ENCODE peak calls at places on chromosomes 7 and 10, in seven cellular contexts. S is GM12878, A is OCI-LY7, L is lung, T is GM06990, I is upper lobe of right lung, M is left ventricle myocardium inferior. W is an unnamed sample. For H3K36me3, the result is how much of the 10 kb centered on the place peaks cover.

GRCh38 chr10:114172241-114172640 is 1.8 kb downstream of the CCDC186 start:
- DNase-seq in S (no peak), A (peak), L (no peak), T (no peak), I (no peak), M (no peak), W (no peak)

GRCh38 chr7:2452643-2453270 is 23.4 kb downstream of the GRIFIN start:
- DNase-seq in S (no peak), A (no peak), L (no peak), T (no peak), I (no peak), M (no peak), W (no peak)

GRCh38 chr10:117391436-117392205 is 16.4 kb upstream of the PDZD8 start:
- DNase-seq in S (no peak), A (no peak), L (peak), T (no peak), I (no peak), M (peak), W (no peak)

GRCh38 chr10:61399386-61399785 is 53.8 kb downstream of the TMEM26 start:
- DNase-seq in S (no peak), A (no peak), L (no peak), T (no peak), I (no peak), M (no peak), W (no peak)

GRCh38 chr10:127386606-127387327 is 162.3 kb upstream of the NPS start:
- DNase-seq in S (no peak), A (no peak), L (no peak), T (no peak), I (no peak), M (no peak), W (no peak)

GRCh38 chr10:72353028-72353962 is 1.4 kb downstream of the DNAJB12 start:
- DNase-seq in S (no peak), A (no peak), L (no peak), T (no peak), I (no peak), M (no peak), W (no peak)

GRCh38 chr7:160958-161725 is 31.2 kb upstream of the FAM20C start:
- DNase-seq in S (no peak), A (no peak), L (no peak), T (no peak), I (peak), M (no peak), W (no peak)

GRCh38 chr10:1377756-1378397 is 321.7 kb downstream of the WDR37 start:
- DNase-seq in S (no peak), A (no peak), L (no peak), T (no peak), I (no peak), M (no peak), W (peak)

GRCh38 chr7:41710838-41711237 is 7.9 kb upstream of the INHBA start:
- DNase-seq in S (no peak), A (no peak), L (no peak), T (no peak), I (no peak), M (no peak), W (no peak)

GRCh38 chr7:100087055-100087750 is 1.6 kb upstream of the COPS6 start:
- DNase-seq in S (no peak), A (no peak), L (no peak), T (no peak), I (no peak), M (no peak), W (no peak)

GRCh38 chr7:8215648-8216047 is 46.3 kb downstream of the ICA1 start:
- DNase-seq in S (no peak), A (no peak), L (no peak), T (no peak), I (no peak), M (no peak), W (no peak)

DNA sequence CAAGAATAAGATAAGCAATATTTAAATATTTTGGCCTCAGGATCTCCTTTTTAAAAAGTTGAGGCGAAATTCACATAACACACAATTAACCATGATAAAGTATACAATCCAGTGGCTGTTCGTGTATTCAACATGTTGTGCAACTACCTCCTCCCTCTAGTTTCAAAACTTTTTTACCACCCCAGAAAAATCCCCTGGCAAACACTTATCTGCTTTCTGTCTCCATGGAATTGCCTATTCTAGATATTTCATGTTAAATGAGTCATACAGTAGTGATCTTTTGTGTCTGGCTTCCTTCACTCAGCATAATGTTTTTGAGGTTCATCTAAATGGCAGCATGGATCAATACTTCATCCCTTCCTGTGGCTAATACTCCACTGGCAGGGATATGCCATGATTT is 31.8 kb upstream of the IL15RA start:
- DNase-seq in S (no peak), A (no peak), L (no peak), T (no peak), I (no peak), M (no peak), W (no peak)
- H3K4me3 ChIP-seq in S (no peak), A (no peak), L (no peak), T (no peak), I (peak), M (peak), W (peak)

GRCh38 chr10:24617771-24618396 is 105.8 kb downstream of the ARHGAP21 start:
- DNase-seq in S (no peak), A (peak), L (no peak), T (no peak), I (peak), M (peak), W (no peak)
- TF ChIP-seq CTCF in S (peak), A (peak), L (peak), T (peak), I (peak), M (peak), W (peak)

GRCh38 chr10:13670311-13670710 is 83.5 kb downstream of the PRPF18 start:
- DNase-seq in S (no peak), A (no peak), L (no peak), T (no peak), I (no peak), M (no peak), W (no peak)
- H3K36me3 ChIP-seq in S (under half), A (under half), L (under half), T (under half), I (under half), M (half or more), W (half or more)

DNA sequence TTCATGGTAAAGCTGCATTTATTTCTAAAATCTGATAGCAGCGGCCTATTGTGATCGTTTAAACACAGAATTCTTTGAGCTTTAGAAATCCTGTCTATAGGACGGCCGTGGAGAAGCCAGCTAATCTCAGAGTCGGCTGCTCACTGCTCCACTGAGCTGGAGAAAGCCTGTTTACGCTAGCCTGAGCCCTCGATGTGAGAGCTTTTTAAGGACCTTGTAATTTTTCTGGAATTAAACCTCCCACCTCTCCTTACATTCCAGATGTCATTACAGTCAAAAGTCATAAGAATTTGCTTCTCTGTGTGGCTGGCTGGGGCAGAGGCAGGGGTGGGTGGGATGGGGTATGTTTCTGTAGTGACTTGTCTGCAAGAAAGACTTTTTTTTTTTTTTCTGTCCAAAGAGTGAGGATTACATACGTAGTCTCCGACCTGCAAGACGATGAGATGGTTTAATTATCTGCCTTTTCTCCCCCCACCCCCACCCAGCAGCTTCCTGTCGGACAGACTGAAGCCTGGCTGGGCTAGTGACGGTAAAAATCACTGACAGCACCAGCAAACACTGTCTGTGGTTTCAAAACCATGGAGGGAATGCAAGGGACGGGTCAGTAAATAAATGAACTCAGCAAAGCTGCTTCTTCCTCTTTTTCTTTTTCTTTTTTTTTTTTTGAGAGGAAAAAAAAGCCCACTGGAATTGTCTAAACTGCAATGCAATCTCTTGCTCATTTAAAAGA is 31.8 kb downstream of the TRIM8 start:
- DNase-seq in S (no peak), A (no peak), L (no peak), T (peak), I (no peak), M (no peak), W (no peak)
- H3K4me3 ChIP-seq in S (no peak), A (no peak), L (no peak), T (no peak), I (no peak), M (no peak), W (no peak)

DNA sequence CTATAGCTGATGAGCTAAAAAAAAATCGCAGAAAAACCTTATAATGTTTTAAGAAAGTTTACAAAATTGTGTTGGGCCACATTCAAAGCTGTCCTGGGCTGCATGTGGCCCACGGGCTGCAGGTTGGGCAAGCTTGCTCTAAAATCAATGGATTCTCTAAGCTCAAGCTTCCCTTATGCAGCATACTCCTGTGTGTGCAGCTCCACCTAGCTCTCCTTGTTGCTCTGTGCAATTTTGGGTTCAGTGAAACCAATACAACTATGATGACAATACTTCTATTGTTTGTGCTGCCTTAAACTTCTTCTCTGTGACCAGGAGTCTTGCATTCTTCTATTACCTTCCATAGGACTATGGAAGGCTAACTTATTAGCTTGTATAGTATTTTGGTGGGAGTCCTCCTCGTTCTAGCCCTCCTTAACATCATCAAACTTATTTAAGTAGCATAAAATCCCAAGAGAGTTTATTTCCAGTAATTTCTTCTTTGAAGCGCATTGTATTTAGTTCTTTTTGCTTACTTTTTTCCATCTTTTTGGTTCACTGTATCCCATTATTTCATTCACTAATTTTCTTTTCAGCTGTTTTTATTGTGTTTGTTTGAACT is 170.9 kb upstream of the SMIM30 start:
- DNase-seq in S (no peak), A (peak), L (no peak), T (no peak), I (no peak), M (no peak), W (no peak)
- TF ChIP-seq CTCF in S (peak), A (peak), L (no peak), T (peak), I (no peak), M (peak), W (no peak)

W was measured in suprapubic skin.